ENCODE peak calls at places on chromosome 22, in eight cellular contexts. N is activated CD8-positive, alpha-beta memory T cell treated with anti-CD3 and anti-CD28 coated beads for 4 hours; H is astrocyte; R is kidney tubule cell; E is EL; P is AG04449; U is Peyer's patch; Z is activated gamma-delta T cell treated with anti-CD3 and anti-CD28 coated beads, Interleukin-2, amount 50 U/mL, for 16 hours. W is an unnamed sample.

GRCh38 chr22:38788016-38788415 is 5.9 kb downstream of the DNAL4 start:
- DNase-seq in H (peak), R (no peak), U (no peak), E (peak), Z (no peak), N (no peak), P (no peak), W (no peak)

GRCh38 chr22:49294656-49295464 is 532.8 kb downstream of the BRD1 start:
- DNase-seq in Z (no peak), H (no peak), N (no peak), P (no peak), U (no peak), E (no peak), R (no peak), W (no peak)

GRCh38 chr22:37340331-37341262 is 58.3 kb downstream of the CYTH4 start:
- DNase-seq in N (no peak), R (no peak), P (no peak), E (no peak), U (no peak), Z (no peak), H (no peak), W (no peak)

GRCh38 chr22:40747361-40747760 is 68.1 kb downstream of the MCHR1 start:
- DNase-seq in E (no peak), N (no peak), U (no peak), H (no peak), P (no peak), Z (no peak), R (no peak), W (no peak)

GRCh38 chr22:50733521-50734342 is 4.3 kb upstream of the ACR start:
- DNase-seq in H (no peak), R (no peak), E (peak), P (no peak), N (no peak), Z (no peak), U (peak), W (no peak)

GRCh38 chr22:29581799-29582198 is 886 bp upstream of the NIPSNAP1 start:
- DNase-seq in U (no peak), Z (no peak), E (no peak), N (no peak), R (no peak), P (no peak), H (no peak), W (no peak)

GRCh38 chr22:29093030-29093429 is 20.2 kb downstream of the KREMEN1 start:
- DNase-seq in E (no peak), R (no peak), P (no peak), H (no peak), Z (no peak), U (no peak), N (no peak), W (no peak)

GRCh38 chr22:23302171-23303002 is 122.1 kb downstream of the BCR start:
- DNase-seq in N (no peak), P (no peak), H (no peak), E (no peak), Z (no peak), U (no peak), R (peak), W (no peak)

GRCh38 chr22:37132773-37133172 is 16.9 kb downstream of the IL2RB start:
- DNase-seq in Z (no peak), U (no peak), R (no peak), E (no peak), N (no peak), H (no peak), P (no peak), W (no peak)

GRCh38 chr22:22951035-22951434 is 63.4 kb downstream of the IGLL5 start:
- DNase-seq in P (no peak), E (no peak), Z (no peak), U (no peak), H (no peak), N (no peak), R (no peak), W (no peak)

W was measured in activated T-cell treated with anti-CD3 and anti-CD28 coated beads for 1 hour.